ENCODE peak calls at places on chromosomes 5 and 9, in five cellular contexts. W is fibroblast of mammary gland; F is left lung; P is AG04450; Q is CD8-positive, alpha-beta T cell. L is an unnamed sample.

GRCh38 chr5:65255294-65255693 is 226.4 kb downstream of the ADAMTS6 start:
- DNase-seq in W (peak), F (no peak), P (no peak), Q (no peak), L (peak)

GRCh38 chr5:53071738-53072137 is 37.8 kb downstream of the MOCS2 start:
- DNase-seq in W (peak), F (no peak), P (no peak), Q (no peak), L (peak)

GRCh38 chr5:149210968-149211495 is 60.6 kb upstream of the AFAP1L1 start:
- DNase-seq in W (no peak), F (no peak), P (no peak), Q (no peak), L (peak)

GRCh38 chr9:97697837-97698236 is 697 bp upstream of the XPA start:
- DNase-seq in W (no peak), F (no peak), P (no peak), Q (no peak), L (no peak)

GRCh38 chr5:55713871-55714270 is 1.7 kb upstream of the SLC38A9 start:
- DNase-seq in W (no peak), F (no peak), P (no peak), Q (no peak), L (peak)

GRCh38 chr9:104927216-104927911 is 591 bp downstream of the ABCA1 start:
- DNase-seq in W (peak), F (peak), P (no peak), Q (no peak), L (peak)

GRCh38 chr9:131416509-131416908 is 22.6 kb downstream of the PRRC2B start:
- DNase-seq in W (no peak), F (no peak), P (no peak), Q (no peak), L (no peak)

GRCh38 chr9:135661801-135662560 is 1.1 kb upstream of the LCN9 start:
- DNase-seq in W (no peak), F (no peak), P (no peak), Q (no peak), L (peak)

GRCh38 chr9:120978987-120979386 is 52.4 kb upstream of the TRAF1 start:
- DNase-seq in W (no peak), F (no peak), P (no peak), Q (no peak), L (no peak)

GRCh38 chr5:145957388-145957787 is 21.0 kb downstream of the SH3RF2 start:
- DNase-seq in W (no peak), F (no peak), P (no peak), Q (no peak), L (no peak)

GRCh38 chr9:114028646-114029045 is 49.5 kb downstream of the AMBP start:
- DNase-seq in W (no peak), F (no peak), P (no peak), Q (no peak), L (no peak)

GRCh38 chr9:107046692-107047091 is 183.7 kb downstream of the ZNF462 start:
- DNase-seq in W (no peak), F (no peak), P (no peak), Q (no peak), L (no peak)

GRCh38 chr5:67286006-67286405 is 89.4 kb upstream of the CD180 start:
- DNase-seq in W (no peak), F (no peak), P (no peak), Q (no peak), L (no peak)

GRCh38 chr9:6827370-6827949 is 69.7 kb downstream of the KDM4C start:
- DNase-seq in W (peak), F (no peak), P (peak), Q (no peak), L (peak)

GRCh38 chr9:74496819-74497749 is at the start of gene RORB:
- DNase-seq in W (peak), F (peak), P (no peak), Q (no peak), L (peak)

GRCh38 chr5:83149671-83150070 is 72.3 kb downstream of the XRCC4 start:
- DNase-seq in W (peak), F (no peak), P (peak), Q (no peak), L (peak)

GRCh38 chr9:125261501-125262216 is at the start of gene GAPVD1:
- DNase-seq in W (peak), F (peak), P (no peak), Q (peak), L (peak)
- H3K4me3 ChIP-seq in W (peak), F (peak), P (peak), Q (peak), L (peak)

DNA sequence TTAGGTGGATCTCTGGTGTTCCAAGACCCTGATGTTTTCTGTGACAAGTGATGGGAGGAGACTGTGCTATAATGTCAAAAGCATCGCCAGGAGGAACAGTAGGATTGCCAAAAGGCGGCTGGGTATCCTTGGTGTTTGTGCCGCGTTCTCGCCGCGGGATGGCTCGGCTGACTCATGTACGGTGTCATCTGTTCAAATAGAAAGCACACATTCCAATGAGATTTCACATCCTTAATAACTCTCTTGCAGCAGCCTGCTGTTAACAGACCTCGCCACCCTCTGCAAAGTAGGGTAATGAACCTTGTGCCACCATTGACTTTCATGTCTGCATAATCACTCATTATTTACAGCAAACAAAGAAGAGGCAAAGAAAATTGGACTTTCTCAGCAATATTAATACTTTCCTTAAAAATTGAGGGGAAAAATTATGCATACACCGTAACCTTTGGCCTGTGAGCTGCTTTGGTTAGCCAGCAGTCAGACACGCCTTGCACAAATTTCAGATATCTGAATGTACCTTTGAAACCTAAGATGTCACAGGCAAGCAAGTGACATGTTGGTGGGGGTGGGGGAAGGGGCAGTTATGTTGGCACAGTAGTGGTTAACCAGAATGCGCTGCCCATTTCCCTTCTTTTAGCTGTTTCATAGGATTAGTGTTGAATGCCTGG is 289.4 kb downstream of the EFNA5 start:
- DNase-seq in W (peak), F (no peak), P (no peak), Q (no peak), L (peak)
- TF ChIP-seq CTCF in W (no peak), F (no peak), P (no peak), Q (no peak), L (peak)

GRCh38 chr9:134304306-134304705 is 21.9 kb upstream of the RXRA start:
- DNase-seq in W (no peak), F (no peak), P (no peak), Q (no peak), L (no peak)

GRCh38 chr9:134307223-134307600 is 19.0 kb upstream of the RXRA start:
- DNase-seq in W (no peak), F (no peak), P (no peak), Q (no peak), L (no peak)

GRCh38 chr9:134304712-134305111 is 21.5 kb upstream of the RXRA start:
- DNase-seq in W (no peak), F (no peak), P (no peak), Q (no peak), L (no peak)

GRCh38 chr9:134306583-134307222 is 19.6 kb upstream of the RXRA start:
- DNase-seq in W (no peak), F (no peak), P (no peak), Q (no peak), L (no peak)

GRCh38 chr9:134305533-134305932 is 20.7 kb upstream of the RXRA start:
- DNase-seq in W (no peak), F (no peak), P (no peak), Q (no peak), L (no peak)
- H3K4me3 ChIP-seq in W (no peak), F (no peak), P (no peak), Q (no peak), L (no peak)

DNA sequence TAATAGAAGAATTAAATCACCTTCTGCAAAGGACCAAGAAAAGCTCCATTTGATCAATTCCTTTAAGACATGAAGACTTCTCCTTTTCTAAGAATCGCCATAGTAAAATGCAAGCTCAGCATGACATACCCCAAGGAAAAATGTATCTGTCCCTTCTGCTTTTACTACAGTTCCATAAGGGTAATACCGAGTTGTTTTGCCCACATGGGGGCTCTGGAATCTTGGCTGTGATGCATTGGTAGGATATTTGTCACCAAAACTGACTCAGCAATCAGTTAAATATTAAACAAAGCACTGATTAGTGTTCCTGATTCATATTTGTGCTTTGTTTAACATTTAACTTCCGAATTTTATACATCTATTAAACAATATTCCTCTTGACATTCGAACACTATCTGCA is 24.3 kb upstream of the KCNIP1 start:
- DNase-seq in W (no peak), F (no peak), P (no peak), Q (no peak), L (peak)
- TF ChIP-seq CTCF in W (no peak), F (no peak), P (no peak), Q (no peak), L (peak)

DNA sequence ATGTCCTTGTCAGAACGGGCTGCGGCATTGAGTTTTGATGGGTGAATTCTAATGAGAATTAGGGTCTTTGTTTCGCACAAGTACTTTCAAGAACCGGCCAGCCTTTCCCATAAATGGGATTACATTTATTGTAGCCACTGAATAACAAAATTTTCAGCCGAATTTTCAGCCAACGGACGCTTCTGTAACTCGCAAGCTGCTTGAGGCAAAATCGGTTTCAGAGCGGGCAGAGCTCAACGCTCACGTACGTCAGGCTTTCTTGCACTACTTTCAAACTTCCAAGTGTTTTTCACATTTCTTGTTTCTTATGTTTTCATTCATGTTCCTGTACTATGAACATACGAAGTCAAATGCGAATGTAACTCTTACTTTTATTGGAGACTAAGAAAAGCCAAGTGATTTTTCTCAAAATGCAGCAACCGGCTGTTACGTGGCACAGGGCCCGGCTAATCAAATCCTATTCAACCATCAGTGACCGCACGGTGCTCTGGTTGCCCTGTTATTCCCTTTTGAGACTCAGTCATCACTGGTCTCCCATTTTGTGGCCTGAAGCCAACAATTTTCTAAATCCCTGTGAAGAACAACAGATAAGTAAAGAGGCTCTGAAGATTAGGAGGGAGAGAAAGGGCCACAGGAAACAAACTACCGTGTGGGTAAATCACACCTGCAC is 68.5 kb downstream of the SLC28A3 start:
- DNase-seq in W (no peak), F (no peak), P (no peak), Q (no peak), L (peak)
- H3K4me3 ChIP-seq in W (peak), F (no peak), P (peak), Q (no peak), L (peak)

DNA sequence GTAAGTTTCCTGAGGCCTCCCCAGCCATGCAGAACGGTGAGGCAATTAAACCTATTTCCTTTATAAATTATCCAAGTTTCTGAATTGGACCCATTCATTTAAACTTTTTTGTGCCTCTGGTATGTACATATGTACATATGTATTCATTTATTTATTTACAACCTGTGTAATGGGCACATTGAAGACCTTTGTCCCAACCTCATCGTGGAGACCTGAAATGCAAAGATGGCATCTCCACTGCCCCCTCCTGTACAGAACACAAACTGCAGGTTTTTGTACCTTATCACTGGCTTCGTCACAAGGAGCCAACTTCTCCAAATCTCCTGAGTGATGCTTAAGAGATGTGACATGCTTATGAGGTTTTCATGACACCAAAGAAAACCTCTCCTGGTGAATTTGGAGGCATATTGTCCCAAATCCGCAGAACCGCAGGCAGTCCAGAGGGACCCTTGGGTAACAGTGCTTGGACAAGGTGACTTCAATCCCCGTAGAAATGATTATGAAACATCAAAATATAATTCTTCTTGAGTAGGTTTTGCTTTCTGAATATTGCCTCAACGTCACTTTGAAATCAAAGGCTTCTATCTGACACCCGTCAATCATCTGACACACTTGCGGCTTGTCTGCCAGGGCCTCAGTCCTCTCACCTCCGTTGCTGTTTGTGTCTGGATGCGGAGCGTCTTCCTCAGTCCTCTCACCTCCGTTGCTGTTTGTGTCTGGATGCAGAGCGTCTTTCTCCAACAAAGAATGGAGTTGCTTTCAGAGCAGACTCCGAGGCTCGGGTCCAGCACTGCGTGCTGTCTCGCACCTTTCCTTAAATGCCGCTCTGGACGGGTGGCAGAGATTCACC is 135.0 kb upstream of the IRX4 start:
- DNase-seq in W (peak), F (no peak), P (no peak), Q (no peak), L (peak)
- TF ChIP-seq CTCF in W (peak), F (no peak), P (peak), Q (peak), L (peak)

GRCh38 chr5:1506242-1507015 is 17.3 kb downstream of the LPCAT1 start:
- DNase-seq in W (no peak), F (peak), P (no peak), Q (no peak), L (no peak)

GRCh38 chr5:1505506-1506241 is 18.1 kb downstream of the LPCAT1 start:
- DNase-seq in W (no peak), F (no peak), P (no peak), Q (no peak), L (no peak)

GRCh38 chr5:1504244-1504595 is 19.5 kb downstream of the LPCAT1 start:
- DNase-seq in W (no peak), F (no peak), P (no peak), Q (no peak), L (no peak)

GRCh38 chr5:1503301-1504243 is 20.2 kb downstream of the LPCAT1 start:
- DNase-seq in W (no peak), F (peak), P (no peak), Q (no peak), L (no peak)

DNA sequence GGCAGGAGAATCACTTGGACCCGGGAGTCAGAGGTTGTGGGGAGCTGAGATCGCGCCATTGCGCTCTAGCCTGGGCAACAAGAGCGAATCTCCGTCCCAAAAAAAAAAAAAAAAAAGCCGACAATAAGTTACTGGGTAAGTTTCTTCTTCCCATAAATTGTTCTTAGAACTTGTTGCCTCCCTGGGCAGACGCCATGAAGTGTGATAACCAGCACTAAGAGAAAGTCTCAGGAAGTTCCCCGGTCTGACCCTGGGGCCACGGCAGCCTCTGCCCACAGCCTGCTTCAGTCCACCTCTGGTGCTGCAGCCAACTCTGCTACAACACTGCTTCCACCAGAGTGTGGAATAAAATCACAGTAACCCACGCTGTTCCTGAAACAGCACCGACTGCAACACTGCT is 19.1 kb downstream of the LPCAT1 start:
- DNase-seq in W (no peak), F (no peak), P (no peak), Q (no peak), L (no peak)
- H3K4me3 ChIP-seq in W (no peak), F (no peak), P (no peak), Q (no peak), L (no peak)

GRCh38 chr5:180799194-180799593 is 3.4 kb downstream of the MGAT1 start:
- DNase-seq in W (no peak), F (no peak), P (no peak), Q (no peak), L (no peak)
- TF ChIP-seq CTCF in W (no peak), F (no peak), P (peak), Q (no peak), L (peak)

GRCh38 chr5:110064593-110065268 is 375.0 kb downstream of the MAN2A1 start:
- DNase-seq in W (no peak), F (no peak), P (no peak), Q (no peak), L (no peak)

GRCh38 chr5:110058175-110058574 is 368.4 kb downstream of the MAN2A1 start:
- DNase-seq in W (no peak), F (no peak), P (no peak), Q (no peak), L (no peak)

GRCh38 chr5:110062246-110062645 is 372.5 kb downstream of the MAN2A1 start:
- DNase-seq in W (no peak), F (no peak), P (no peak), Q (no peak), L (no peak)

GRCh38 chr5:110063640-110064592 is 374.2 kb downstream of the MAN2A1 start:
- DNase-seq in W (peak), F (no peak), P (no peak), Q (no peak), L (peak)
- H3K4me3 ChIP-seq in W (no peak), F (no peak), P (no peak), Q (no peak), L (no peak)

DNA sequence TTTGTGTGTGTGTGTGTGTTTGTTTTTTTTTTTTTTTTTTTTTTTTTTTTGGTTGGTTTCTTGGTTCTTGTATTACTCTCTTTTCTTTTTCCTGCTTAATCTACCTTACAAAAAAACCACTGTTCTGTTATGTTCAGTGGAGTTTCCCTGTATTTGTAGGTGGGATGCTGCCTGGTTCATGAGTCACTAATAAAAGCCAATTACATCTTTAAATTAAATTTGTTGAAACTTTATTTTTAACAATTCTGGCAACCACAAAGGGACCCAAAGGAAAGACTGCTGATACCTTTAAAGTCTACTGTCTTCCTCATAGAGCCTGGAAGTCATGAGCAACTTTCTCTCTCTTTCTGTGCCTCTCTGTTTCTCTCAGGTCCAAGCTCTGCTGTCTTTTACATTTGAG is 29.5 kb upstream of the RNF20 start:
- DNase-seq in W (no peak), F (no peak), P (no peak), Q (no peak), L (no peak)
- TF ChIP-seq CTCF in W (no peak), F (no peak), P (no peak), Q (no peak), L (no peak)